ENCODE peak calls at places on chromosomes 3 and 15, in four cellular contexts. One of them, this sample, is unnamed.

GRCh38 chr3:196662033-196662432 is 22.5 kb downstream of the NRROS start:
- DNase-seq in choroid plexus epithelial cell: no peak
- DNase-seq in activated B cell treated with CpG ODN at 0.5 μM for 24 hours: no peak
- DNase-seq in AG09319: no peak
- DNase-seq in this sample: no peak

GRCh38 chr3:18477620-18478019 is 52.5 kb upstream of the SATB1 start:
- DNase-seq in choroid plexus epithelial cell: no peak
- DNase-seq in activated B cell treated with CpG ODN at 0.5 μM for 24 hours: no peak
- DNase-seq in AG09319: no peak
- DNase-seq in this sample: no peak

GRCh38 chr3:32869513-32870047 is 51.8 kb downstream of the TRIM71 start:
- DNase-seq in AG09319: no peak
- DNase-seq in activated B cell treated with CpG ODN at 0.5 μM for 24 hours: no peak
- DNase-seq in choroid plexus epithelial cell: no peak
- DNase-seq in this sample: no peak

GRCh38 chr15:60661075-60661645 is 182.2 kb upstream of the ICE2 start:
- DNase-seq in choroid plexus epithelial cell: no peak
- DNase-seq in activated B cell treated with CpG ODN at 0.5 μM for 24 hours: no peak
- DNase-seq in AG09319: no peak
- DNase-seq in this sample: peak

GRCh38 chr3:136050250-136050649 is 84.7 kb downstream of the PPP2R3A start:
- DNase-seq in activated B cell treated with CpG ODN at 0.5 μM for 24 hours: no peak
- DNase-seq in AG09319: no peak
- DNase-seq in choroid plexus epithelial cell: no peak
- DNase-seq in this sample: no peak

GRCh38 chr3:70245746-70246525 is 66.5 kb downstream of the MDFIC2 start:
- DNase-seq in choroid plexus epithelial cell: no peak
- DNase-seq in activated B cell treated with CpG ODN at 0.5 μM for 24 hours: no peak
- DNase-seq in AG09319: no peak
- DNase-seq in this sample: no peak

GRCh38 chr15:89783861-89784685 is 7.9 kb downstream of the MESP2 start:
- DNase-seq in activated B cell treated with CpG ODN at 0.5 μM for 24 hours: no peak
- DNase-seq in choroid plexus epithelial cell: no peak
- DNase-seq in AG09319: no peak
- DNase-seq in this sample: no peak

GRCh38 chr3:12175844-12176453 is 17.2 kb upstream of the TIMP4 start:
- DNase-seq in activated B cell treated with CpG ODN at 0.5 μM for 24 hours: no peak
- DNase-seq in AG09319: no peak
- DNase-seq in choroid plexus epithelial cell: peak
- DNase-seq in this sample: peak

GRCh38 chr3:24156466-24156865 is 211.4 kb downstream of the NR1D2 start:
- DNase-seq in activated B cell treated with CpG ODN at 0.5 μM for 24 hours: no peak
- DNase-seq in AG09319: no peak
- DNase-seq in choroid plexus epithelial cell: peak
- DNase-seq in this sample: peak

GRCh38 chr15:43249699-43250203 is 17.0 kb downstream of the TGM5 start:
- DNase-seq in choroid plexus epithelial cell: peak
- DNase-seq in activated B cell treated with CpG ODN at 0.5 μM for 24 hours: no peak
- DNase-seq in AG09319: peak
- DNase-seq in this sample: peak

GRCh38 chr3:4897765-4898453 is 81.3 kb upstream of the BHLHE40 start:
- DNase-seq in activated B cell treated with CpG ODN at 0.5 μM for 24 hours: no peak
- DNase-seq in AG09319: no peak
- DNase-seq in choroid plexus epithelial cell: peak
- DNase-seq in this sample: peak

GRCh38 chr15:27694506-27695077 is 404.5 kb downstream of the OCA2 start:
- DNase-seq in AG09319: no peak
- DNase-seq in choroid plexus epithelial cell: peak
- DNase-seq in activated B cell treated with CpG ODN at 0.5 μM for 24 hours: no peak
- DNase-seq in this sample: no peak

GRCh38 chr15:39752991-39753390 is 29.6 kb downstream of the FSIP1 start:
- DNase-seq in choroid plexus epithelial cell: no peak
- DNase-seq in AG09319: no peak
- DNase-seq in activated B cell treated with CpG ODN at 0.5 μM for 24 hours: no peak
- DNase-seq in this sample: no peak

GRCh38 chr15:37020852-37021251 is 79.5 kb downstream of the MEIS2 start:
- DNase-seq in choroid plexus epithelial cell: no peak
- DNase-seq in activated B cell treated with CpG ODN at 0.5 μM for 24 hours: no peak
- DNase-seq in AG09319: no peak
- DNase-seq in this sample: no peak

GRCh38 chr3:16297991-16298885 is 33.2 kb downstream of the OXNAD1 start:
- DNase-seq in activated B cell treated with CpG ODN at 0.5 μM for 24 hours: no peak
- DNase-seq in AG09319: no peak
- DNase-seq in choroid plexus epithelial cell: no peak
- DNase-seq in this sample: no peak

GRCh38 chr3:38153986-38154608 is 11.2 kb upstream of the OXSR1 start:
- DNase-seq in activated B cell treated with CpG ODN at 0.5 μM for 24 hours: no peak
- DNase-seq in AG09319: peak
- DNase-seq in choroid plexus epithelial cell: peak
- DNase-seq in this sample: peak

GRCh38 chr15:51752918-51753317 is 1.5 kb downstream of the TMOD2 start:
- DNase-seq in choroid plexus epithelial cell: no peak
- DNase-seq in AG09319: no peak
- DNase-seq in activated B cell treated with CpG ODN at 0.5 μM for 24 hours: no peak
- DNase-seq in this sample: no peak

GRCh38 chr3:30155755-30156154 is 450.6 kb upstream of the TGFBR2 start:
- DNase-seq in activated B cell treated with CpG ODN at 0.5 μM for 24 hours: no peak
- DNase-seq in AG09319: no peak
- DNase-seq in choroid plexus epithelial cell: no peak
- DNase-seq in this sample: no peak

GRCh38 chr15:100812802-100813201 is 66.8 kb upstream of the ALDH1A3 start:
- DNase-seq in activated B cell treated with CpG ODN at 0.5 μM for 24 hours: no peak
- DNase-seq in AG09319: no peak
- DNase-seq in choroid plexus epithelial cell: no peak
- DNase-seq in this sample: no peak

GRCh38 chr3:65732060-65732933 is 306.4 kb downstream of the MAGI1 start:
- DNase-seq in choroid plexus epithelial cell: peak
- DNase-seq in AG09319: peak
- DNase-seq in activated B cell treated with CpG ODN at 0.5 μM for 24 hours: no peak
- DNase-seq in this sample: peak

This sample was measured in fibroblast of villous mesenchyme.